ENCODE peak calls at places on chromosomes 6 and 20, in seven cellular contexts. Z is fibroblast of lung, J is AG09309, V is fibroblast of pulmonary artery, Y is pancreas, N is testis, B is GM23338. W is an unnamed sample.

GRCh38 chr6:128314190-128314589 is 206.2 kb downstream of the PTPRK start:
- DNase-seq in N (no peak), J (no peak), B (no peak), Z (no peak), V (no peak), Y (no peak), W (no peak)

GRCh38 chr6:36501686-36502085 is 45.6 kb downstream of the STK38 start:
- DNase-seq in V (no peak), Z (peak), Y (no peak), J (no peak), B (no peak), N (no peak), W (no peak)

GRCh38 chr20:59751075-59751711 is 146.9 kb downstream of the PHACTR3 start:
- DNase-seq in J (no peak), Z (peak), B (peak), V (peak), N (peak), Y (peak), W (no peak)

GRCh38 chr6:35007016-35007415 is 118.0 kb downstream of the ANKS1A start:
- DNase-seq in J (no peak), Y (no peak), Z (no peak), B (no peak), N (no peak), V (no peak), W (no peak)

GRCh38 chr6:163318071-163318786 is 96.3 kb upstream of the QKI start:
- DNase-seq in V (no peak), B (no peak), J (no peak), Y (no peak), Z (no peak), N (peak), W (no peak)

GRCh38 chr20:6663751-6664388 is 103.6 kb upstream of the BMP2 start:
- DNase-seq in Z (peak), V (peak), N (no peak), Y (no peak), B (no peak), J (no peak), W (no peak)

GRCh38 chr20:57291003-57291402 is 24.6 kb upstream of the BMP7 start:
- DNase-seq in Z (no peak), Y (no peak), J (no peak), V (no peak), N (no peak), B (peak), W (no peak)

GRCh38 chr6:136103763-136104311 is 146.3 kb downstream of the MTFR2 start:
- DNase-seq in J (no peak), N (no peak), B (peak), Z (no peak), Y (peak), V (peak), W (no peak)

GRCh38 chr6:117456255-117456654 is 26.2 kb upstream of the DCBLD1 start:
- DNase-seq in V (no peak), J (no peak), B (no peak), N (no peak), Z (no peak), Y (no peak), W (no peak)

GRCh38 chr6:74964871-74965441 is 240.9 kb downstream of the COL12A1 start:
- DNase-seq in B (peak), J (no peak), V (peak), Z (no peak), N (no peak), Y (no peak), W (no peak)

GRCh38 chr6:82144852-82145332 is 102.7 kb downstream of the IBTK start:
- DNase-seq in B (peak), J (peak), V (peak), Y (peak), Z (peak), N (peak), W (peak)

GRCh38 chr6:5094327-5094726 is 9.2 kb downstream of the PPP1R3G start:
- DNase-seq in Z (peak), B (no peak), N (no peak), J (peak), Y (no peak), V (peak), W (peak)

GRCh38 chr6:43707767-43708166 is 20.2 kb upstream of the MRPS18A start:
- DNase-seq in B (no peak), J (no peak), N (no peak), Z (no peak), Y (no peak), V (no peak), W (no peak)

GRCh38 chr6:53031281-53031680 is 33.9 kb upstream of the FBXO9 start:
- DNase-seq in Z (no peak), J (no peak), Y (no peak), V (no peak), N (no peak), B (no peak), W (no peak)

GRCh38 chr6:130680118-130680517 is 147.1 kb upstream of the SMLR1 start:
- DNase-seq in J (no peak), B (no peak), V (peak), Z (peak), Y (no peak), N (no peak), W (no peak)

GRCh38 chr20:33531047-33531877 is 41.4 kb downstream of the CBFA2T2 start:
- DNase-seq in Z (peak), J (no peak), V (peak), Y (no peak), B (no peak), N (no peak), W (no peak)

GRCh38 chr20:50248104-50248631 is 57.5 kb downstream of the CEBPB start:
- DNase-seq in B (no peak), N (no peak), Z (peak), J (peak), Y (no peak), V (peak), W (no peak)

GRCh38 chr6:51986864-51987263 is 100.5 kb downstream of the PKHD1 start:
- DNase-seq in V (no peak), N (no peak), Y (no peak), J (no peak), B (no peak), Z (no peak), W (no peak)

GRCh38 chr6:29995346-29995777 is 53.0 kb downstream of the HLA-A start:
- DNase-seq in N (no peak), V (peak), J (no peak), Z (peak), B (no peak), Y (no peak), W (no peak)

GRCh38 chr6:126030045-126030444 is 43.7 kb downstream of the TRMT11 start:
- DNase-seq in V (no peak), B (no peak), Z (peak), Y (no peak), N (no peak), J (no peak), W (no peak)

GRCh38 chr6:137808191-137808590 is 58.9 kb upstream of the TNFAIP3 start:
- DNase-seq in J (no peak), Y (no peak), B (no peak), Z (peak), N (no peak), V (peak), W (no peak)

GRCh38 chr20:47070176-47070575 is 175.5 kb downstream of the EYA2 start:
- DNase-seq in Z (peak), Y (no peak), J (peak), V (peak), B (no peak), N (no peak), W (no peak)

GRCh38 chr20:56217820-56218219 is 30.7 kb upstream of the MC3R start:
- DNase-seq in Z (no peak), V (no peak), N (no peak), J (no peak), B (no peak), Y (no peak), W (no peak)

GRCh38 chr6:32852844-32853540 is 512 bp downstream of the TAP1 start:
- DNase-seq in V (peak), Y (peak), N (peak), Z (peak), J (no peak), B (peak), W (no peak)

GRCh38 chr20:20094410-20094809 is 42.1 kb downstream of the CFAP61 start:
- DNase-seq in B (no peak), N (no peak), J (no peak), V (no peak), Z (no peak), Y (no peak), W (no peak)

GRCh38 chr6:142336787-142337186 is 35.0 kb downstream of the ADGRG6 start:
- DNase-seq in B (no peak), V (no peak), J (no peak), Z (no peak), N (no peak), Y (no peak), W (no peak)

GRCh38 chr6:142335415-142335814 is 33.6 kb downstream of the ADGRG6 start:
- DNase-seq in N (no peak), J (no peak), Y (no peak), B (no peak), V (no peak), Z (no peak), W (no peak)

GRCh38 chr6:142334294-142334693 is 32.5 kb downstream of the ADGRG6 start:
- DNase-seq in J (no peak), B (no peak), Z (no peak), Y (no peak), V (no peak), N (no peak), W (no peak)

GRCh38 chr6:142333431-142333830 is 31.6 kb downstream of the ADGRG6 start:
- DNase-seq in N (no peak), J (no peak), Z (no peak), Y (no peak), B (no peak), V (no peak), W (no peak)

DNA sequence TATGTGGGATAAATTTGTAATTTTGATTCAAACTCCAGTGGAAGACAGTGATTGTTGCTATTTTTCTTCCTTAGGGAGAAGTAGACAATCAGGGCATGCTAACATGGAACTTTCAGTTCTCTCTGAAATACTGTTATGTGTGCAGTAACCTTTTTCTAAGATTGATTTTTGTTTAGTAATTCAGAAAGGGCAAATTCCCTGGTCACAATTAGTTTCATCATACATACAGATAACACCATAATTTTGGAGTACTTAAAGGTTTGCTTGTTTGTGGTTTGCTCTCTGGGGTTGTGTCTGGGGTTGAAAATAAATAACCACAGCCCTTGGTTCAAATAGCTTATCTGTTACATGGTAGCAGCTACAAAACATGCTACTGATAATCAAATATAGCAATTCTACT is 34.4 kb downstream of the ADGRG6 start:
- DNase-seq in N (no peak), Y (no peak), V (no peak), B (no peak), Z (no peak), J (no peak), W (no peak)
- H3K4me3 ChIP-seq in N (no peak), Y (no peak), V (no peak), B (no peak), Z (no peak), J (no peak), W (no peak)

DNA sequence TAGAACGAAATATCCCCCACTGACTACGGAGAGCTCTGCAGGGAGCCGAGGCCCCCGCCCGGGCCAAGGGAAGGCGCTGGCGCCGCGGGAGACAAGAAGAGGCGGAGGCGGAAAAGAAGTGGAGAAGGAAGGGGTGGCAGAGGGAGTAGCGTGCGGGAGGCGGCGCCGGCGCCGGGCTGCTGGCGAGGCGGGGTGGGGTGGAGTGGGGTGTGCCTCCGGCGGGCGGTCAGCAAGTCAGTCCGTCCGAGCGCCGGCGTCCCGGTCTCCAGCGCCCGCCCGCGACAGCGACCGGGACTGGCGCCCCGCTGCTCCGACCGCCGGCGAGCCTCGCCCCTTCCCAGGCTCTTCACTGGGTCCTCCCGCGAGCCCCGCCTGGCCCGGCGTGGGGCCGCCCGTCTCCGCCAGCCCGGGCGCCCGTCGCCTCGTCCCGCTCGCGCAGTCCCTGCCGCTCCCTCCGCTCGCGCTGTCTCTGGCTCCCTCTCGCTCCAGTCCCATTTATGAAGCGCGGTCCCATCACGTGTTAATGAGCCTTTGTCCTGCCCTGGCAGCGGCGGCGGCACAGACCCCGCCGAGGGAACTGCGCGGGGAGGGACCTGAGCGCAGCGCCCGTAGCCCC is at the start of gene CNR1:
- DNase-seq in Y (no peak), Z (peak), B (peak), V (peak), N (peak), J (no peak), W (no peak)
- TF ChIP-seq CTCF in Y (no peak), Z (no peak), B (no peak), V (no peak), N (no peak), J (no peak), W (no peak)

GRCh38 chr20:46007671-46008070 is 1.0 kb upstream of the MMP9 start:
- DNase-seq in B (no peak), J (no peak), N (no peak), Y (no peak), Z (no peak), V (no peak), W (no peak)

GRCh38 chr20:46006964-46007363 is 1.7 kb upstream of the MMP9 start:
- DNase-seq in V (no peak), Z (no peak), J (no peak), B (no peak), Y (no peak), N (no peak), W (no peak)

GRCh38 chr20:46006031-46006430 is 2.7 kb upstream of the MMP9 start:
- DNase-seq in B (no peak), V (no peak), Y (no peak), N (no peak), J (no peak), Z (no peak), W (no peak)

GRCh38 chr20:46004187-46004586 is 4.5 kb upstream of the MMP9 start:
- DNase-seq in V (no peak), Z (no peak), Y (no peak), J (no peak), B (no peak), N (peak), W (no peak)

DNA sequence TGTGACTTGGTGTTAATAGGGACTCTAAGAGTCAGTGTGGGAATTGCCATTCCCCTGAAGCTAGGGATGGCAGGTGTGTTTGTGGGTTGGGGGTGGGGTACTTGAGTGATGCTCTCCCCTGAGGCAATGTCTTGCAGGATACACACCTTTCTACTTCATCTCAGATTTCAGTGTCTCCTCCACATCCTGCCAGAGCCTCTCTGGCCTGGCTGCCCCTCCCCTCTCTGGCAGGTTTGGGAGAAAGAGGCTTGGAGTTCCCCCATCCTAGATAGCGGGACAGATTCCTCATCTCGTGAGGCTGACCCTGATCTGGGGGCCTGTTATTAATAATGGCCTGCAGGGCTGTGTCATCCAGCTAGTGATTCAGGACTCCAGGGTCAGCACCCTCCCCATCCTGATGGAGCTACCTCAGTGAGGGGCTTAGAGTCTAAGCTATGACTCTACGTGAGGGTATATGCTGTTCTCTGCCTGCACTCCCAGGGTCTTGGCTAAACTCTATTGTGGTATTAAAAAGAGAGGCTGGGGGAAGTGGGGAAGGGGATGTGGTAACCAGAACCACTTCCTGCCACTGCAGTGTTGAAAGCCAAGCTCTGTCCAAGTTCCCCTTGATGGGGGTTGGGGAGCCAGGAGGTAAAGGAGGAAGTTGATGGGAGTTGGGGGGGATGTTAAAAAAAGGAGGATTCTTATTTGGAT is 3.7 kb upstream of the MMP9 start:
- DNase-seq in Y (no peak), Z (no peak), N (no peak), B (peak), J (no peak), V (no peak), W (no peak)
- H3K4me3 ChIP-seq in Y (no peak), Z (no peak), N (no peak), B (peak), J (no peak), V (no peak), W (no peak)

GRCh38 chr6:149859938-149860337 is 4.2 kb downstream of the LRP11 start:
- DNase-seq in J (no peak), N (no peak), Y (no peak), V (no peak), B (no peak), Z (no peak), W (no peak)

GRCh38 chr6:149861603-149862423 is 2.3 kb downstream of the LRP11 start:
- DNase-seq in N (no peak), B (no peak), J (no peak), Y (no peak), Z (peak), V (no peak), W (no peak)

GRCh38 chr6:149860513-149860833 is 3.7 kb downstream of the LRP11 start:
- DNase-seq in Z (no peak), Y (no peak), J (no peak), V (no peak), B (no peak), N (no peak), W (no peak)

GRCh38 chr6:149859368-149859767 is 4.8 kb downstream of the LRP11 start:
- DNase-seq in Y (peak), J (no peak), Z (peak), N (no peak), V (peak), B (no peak), W (no peak)

GRCh38 chr6:149860834-149861602 is 3.1 kb downstream of the LRP11 start:
- DNase-seq in J (no peak), Y (no peak), Z (no peak), V (peak), B (no peak), N (no peak), W (no peak)
- TF ChIP-seq CTCF in J (peak), Y (no peak), Z (peak), V (no peak), B (peak), N (no peak), W (no peak)

GRCh38 chr6:133359760-133360159 is 118.6 kb downstream of the EYA4 start:
- DNase-seq in V (no peak), Y (no peak), Z (no peak), J (no peak), B (no peak), N (no peak), W (no peak)
- H3K4me3 ChIP-seq in V (no peak), Y (no peak), Z (no peak), J (no peak), B (no peak), N (no peak), W (no peak)

DNA sequence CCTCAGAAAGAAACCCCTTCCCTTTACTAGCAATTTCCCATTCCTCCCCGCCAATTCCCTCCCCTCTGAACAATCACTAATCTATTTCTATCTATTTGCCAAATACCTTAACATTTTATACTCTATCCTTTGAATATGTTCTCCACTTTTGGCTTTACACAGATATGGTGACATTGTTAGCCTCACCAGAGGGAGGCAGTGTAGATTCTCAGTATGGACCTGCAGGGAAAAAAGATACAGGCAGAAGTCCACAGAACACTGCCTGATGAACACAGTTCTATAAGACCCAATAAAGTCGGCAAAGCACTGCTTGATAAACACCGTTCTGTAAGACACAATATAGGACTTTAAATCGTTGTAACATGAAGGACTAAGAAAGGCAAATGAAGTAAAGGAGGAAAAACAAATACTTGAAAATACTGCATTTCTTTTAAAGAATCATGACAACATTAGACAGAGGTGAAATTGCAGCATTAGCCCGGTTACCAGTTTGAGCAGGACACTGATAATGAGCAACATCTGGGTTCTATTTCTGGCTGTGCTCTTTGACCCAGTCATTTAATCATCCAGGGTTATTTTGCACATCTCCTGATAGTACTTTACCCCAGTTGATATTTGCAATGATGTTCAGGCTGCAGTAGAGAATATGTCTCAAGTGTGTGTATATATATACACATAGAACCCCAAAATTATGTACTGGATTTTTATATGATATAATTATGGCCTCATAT is 296.8 kb downstream of the UTRN start:
- DNase-seq in Z (peak), N (peak), B (peak), Y (no peak), V (peak), J (no peak), W (no peak)
- TF ChIP-seq CTCF in Z (peak), N (peak), B (peak), Y (peak), V (peak), J (peak), W (peak)

W was measured in HFF-Myc.